ENCODE peak calls at places on chromosomes 1 and 21, in four cellular contexts. O, T, D and V are unnamed samples.

GRCh38 chr1:166884971-166885370 is 8.9 kb upstream of the TADA1 start:
- DNase-seq in O (no peak), T (no peak), D (no peak), V (no peak)

GRCh38 chr1:93178418-93178817 is 1.8 kb downstream of the TMED5 start:
- DNase-seq in O (peak; percentile 43), T (peak; percentile 41), D (no peak), V (no peak)

GRCh38 chr1:48217861-48218260 is 4.7 kb upstream of the SLC5A9 start:
- DNase-seq in O (no peak), T (no peak), D (no peak), V (no peak)

GRCh38 chr1:9466780-9467755 is 72.2 kb upstream of the SLC25A33 start:
- DNase-seq in O (no peak), T (no peak), D (no peak), V (peak; percentile 17)

GRCh38 chr1:205249651-205250050 is 21.9 kb downstream of the TMCC2 start:
- DNase-seq in O (no peak), T (no peak), D (no peak), V (no peak)

GRCh38 chr1:34398916-34399275 is 222.2 kb downstream of the C1orf94 start:
- DNase-seq in O (no peak), T (peak; percentile 11), D (no peak), V (no peak)

GRCh38 chr1:34612091-34612631 is 142.7 kb upstream of the GJB5 start:
- DNase-seq in O (no peak), T (no peak), D (no peak), V (no peak)

GRCh38 chr1:101316801-101317200 is 80.0 kb downstream of the S1PR1 start:
- DNase-seq in O (no peak), T (no peak), D (no peak), V (no peak)

GRCh38 chr1:39564340-39564739 is 12.2 kb downstream of the PABPC4 start:
- DNase-seq in O (no peak), T (no peak), D (no peak), V (no peak)

GRCh38 chr1:2228684-2229031 is 539 bp downstream of the SKI start:
- DNase-seq in O (no peak), T (peak; percentile 63), D (no peak), V (peak; percentile 23)

GRCh38 chr1:71809085-71809484 is 473.3 kb downstream of the NEGR1 start:
- DNase-seq in O (no peak), T (no peak), D (no peak), V (no peak)

GRCh38 chr1:23557471-23558124 is 1.7 kb downstream of the ID3 start:
- DNase-seq in O (no peak), T (no peak), D (no peak), V (no peak)

GRCh38 chr1:9111957-9112356 is 16.9 kb downstream of the GPR157 start:
- DNase-seq in O (peak; percentile 27), T (no peak), D (no peak), V (no peak)

GRCh38 chr1:63611231-63611630 is 18.0 kb downstream of the PGM1 start:
- DNase-seq in O (no peak), T (no peak), D (no peak), V (no peak)

GRCh38 chr1:75796376-75797272 is at the start of gene MSH4:
- DNase-seq in O (peak; percentile 33), T (peak; percentile 82), D (no peak), V (no peak)

GRCh38 chr1:240843798-240844197 is 231.8 kb upstream of the GREM2 start:
- DNase-seq in O (no peak), T (no peak), D (no peak), V (no peak)

GRCh38 chr1:66940968-66941367 is 16.2 kb downstream of the MIER1 start:
- DNase-seq in O (peak; percentile 46), T (no peak), D (no peak), V (no peak)

GRCh38 chr1:115189814-115190541 is 100.7 kb upstream of the TSPAN2 start:
- DNase-seq in O (no peak), T (no peak), D (no peak), V (peak; percentile 86)

GRCh38 chr1:93528416-93528815 is 80.5 kb downstream of the FNBP1L start:
- DNase-seq in O (no peak), T (no peak), D (no peak), V (no peak)

GRCh38 chr1:96634863-96635262 is 86.7 kb upstream of the PTBP2 start:
- DNase-seq in O (no peak), T (no peak), D (no peak), V (no peak)

GRCh38 chr1:246540738-246541491 is 25.1 kb downstream of the TFB2M start:
- DNase-seq in O (no peak), T (no peak), D (no peak), V (no peak)

GRCh38 chr1:246534114-246534513 is 27.0 kb upstream of the SMYD3 start:
- DNase-seq in O (no peak), T (no peak), D (no peak), V (no peak)

GRCh38 chr1:246533371-246533905 is 26.4 kb upstream of the SMYD3 start:
- DNase-seq in O (no peak), T (no peak), D (no peak), V (no peak)

GRCh38 chr1:246537441-246537840 is 28.6 kb downstream of the TFB2M start:
- DNase-seq in O (no peak), T (no peak), D (no peak), V (no peak)

GRCh38 chr1:246537887-246538286 is 28.2 kb downstream of the TFB2M start:
- DNase-seq in O (no peak), T (no peak), D (no peak), V (no peak)
- TF ChIP-seq CHD4 in O (no peak), T (no peak), D (no peak), V (no peak)

GRCh38 chr1:181588631-181589030 is 105.3 kb downstream of the CACNA1E start:
- DNase-seq in O (no peak), T (no peak), D (no peak), V (no peak)
- TF ChIP-seq RFX5 in O (no peak), T (no peak), D (no peak), V (no peak)

DNA sequence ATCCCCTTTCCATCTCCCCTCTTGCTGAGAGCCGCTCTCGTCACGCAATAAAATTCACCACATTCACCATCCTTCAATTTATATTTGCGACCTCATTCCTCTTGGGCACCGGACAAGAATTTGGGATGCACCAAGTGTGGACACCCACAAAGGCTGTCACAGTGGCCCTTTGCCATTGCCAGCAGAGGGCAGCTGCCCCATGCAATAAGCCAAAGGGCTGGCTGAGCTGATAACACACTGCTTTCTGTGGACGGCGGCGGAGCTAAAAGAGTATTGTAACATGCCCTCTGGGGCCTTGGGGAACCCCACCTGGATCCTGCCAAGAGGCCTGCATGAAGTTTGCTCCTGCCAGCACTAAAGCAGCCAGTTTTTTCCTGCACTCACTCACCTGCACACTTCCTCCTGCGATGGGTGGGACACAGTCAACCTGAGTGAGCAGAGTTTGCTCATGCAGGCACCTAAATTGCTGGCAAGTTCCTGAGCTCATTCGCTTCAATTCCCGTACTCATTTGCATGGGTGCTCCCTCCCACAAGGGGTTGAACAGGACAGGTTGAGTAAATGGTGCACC is 792.3 kb upstream of the ADAMTS5 start:
- DNase-seq in O (no peak), T (no peak), D (no peak), V (no peak)
- H3K27ac ChIP-seq in O (no peak overlapping the region), T (no peak overlapping the region), D (no peak overlapping the region), V (no peak overlapping the region)

GRCh38 chr1:43707191-43708005 is at the start of gene ST3GAL3:
- DNase-seq in O (peak; percentile 82), T (peak; percentile 98), D (peak; percentile 67), V (peak; percentile 86)

GRCh38 chr1:43705982-43706597 is 1.2 kb upstream of the ST3GAL3 start:
- DNase-seq in O (no peak), T (no peak), D (no peak), V (no peak)

GRCh38 chr1:43705334-43705733 is 2.0 kb upstream of the ST3GAL3 start:
- DNase-seq in O (no peak), T (no peak), D (no peak), V (no peak)

GRCh38 chr1:43708006-43708412 is 673 bp downstream of the ST3GAL3 start:
- DNase-seq in O (no peak), T (no peak), D (no peak), V (no peak)

DNA sequence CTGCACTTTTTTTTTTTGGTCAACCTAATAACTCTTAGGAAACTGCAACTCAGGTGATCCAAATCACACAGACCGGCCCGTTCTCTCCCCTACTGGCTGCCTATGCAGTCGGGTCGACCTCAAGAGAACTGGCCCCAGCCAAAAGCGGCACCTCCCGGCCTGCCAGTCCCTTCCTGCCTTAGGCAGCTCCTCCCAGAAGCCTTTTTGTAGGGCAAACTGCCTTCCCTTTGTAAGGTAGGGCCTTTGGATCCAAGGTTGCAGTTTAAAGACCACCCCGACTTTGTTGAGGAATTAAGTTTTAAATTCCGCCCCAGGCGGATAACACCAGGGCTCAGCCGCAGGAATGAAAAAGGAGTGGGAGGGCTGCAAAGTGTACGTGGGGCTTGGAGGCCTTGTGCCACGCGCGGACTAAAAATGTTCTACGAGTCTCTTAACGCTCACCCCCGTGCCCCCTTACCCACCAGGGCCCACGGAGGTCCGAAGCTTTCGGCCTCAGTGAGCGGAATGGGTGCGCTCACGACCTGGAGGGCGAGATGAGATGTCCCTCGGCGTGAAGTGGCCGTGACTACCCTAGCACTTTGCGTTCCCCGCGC is 642 bp upstream of the ST3GAL3 start:
- DNase-seq in O (peak; percentile 20), T (peak; percentile 50), D (no peak), V (peak; percentile 10)
- TF ChIP-seq CHD4 in O (no peak), T (no peak), D (no peak), V (no peak)

DNA sequence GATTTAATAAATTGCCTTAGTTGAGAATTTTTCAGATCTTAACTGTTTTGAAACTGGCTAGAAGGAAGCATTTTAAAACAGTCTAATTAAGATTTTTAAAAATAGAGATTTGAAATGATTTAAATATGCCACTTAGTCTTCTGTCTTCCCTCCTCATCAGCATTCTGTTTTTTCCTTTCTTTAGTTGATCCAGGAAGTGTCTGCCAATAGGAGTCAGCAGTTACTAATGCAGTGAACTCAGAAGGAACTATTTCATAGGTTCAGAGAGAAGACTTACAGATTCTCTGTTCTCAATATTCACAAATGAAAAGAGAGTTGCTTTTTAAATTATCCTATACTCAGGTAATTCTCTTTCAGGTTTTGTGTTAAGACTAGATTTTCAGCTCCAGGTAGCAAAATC is 84.5 kb downstream of the RPS6KC1 start:
- DNase-seq in O (no peak), T (no peak), D (no peak), V (no peak)
- TF ChIP-seq RFX5 in O (no peak), T (no peak), D (no peak), V (no peak)

DNA sequence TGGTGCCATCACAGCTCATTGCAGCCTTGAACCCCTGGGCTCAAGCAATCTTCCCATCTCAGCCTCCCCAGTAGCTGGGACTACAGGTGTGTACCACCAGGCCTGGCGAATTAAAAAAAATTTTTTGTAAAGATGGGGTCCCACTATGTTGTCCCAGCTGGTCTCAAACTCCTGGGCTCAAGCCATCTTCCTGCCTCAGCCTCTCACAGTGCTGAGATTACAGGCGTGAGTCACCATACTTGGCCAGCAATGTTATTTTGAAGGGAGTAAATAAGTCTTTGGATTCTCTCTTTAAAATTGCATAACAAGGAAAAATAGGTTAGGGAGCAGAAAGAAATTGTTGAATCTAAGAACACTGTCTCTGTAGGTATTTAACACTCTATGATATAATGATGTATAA is 111.3 kb downstream of the RPS6KC1 start:
- DNase-seq in O (no peak), T (no peak), D (no peak), V (no peak)
- H3K27ac ChIP-seq in O (no peak overlapping the region), T (no peak overlapping the region), D (no peak overlapping the region), V (no peak overlapping the region)

GRCh38 chr1:104190821-104191220 is 441.1 kb downstream of the AMY1C start:
- DNase-seq in O (no peak), T (no peak), D (no peak), V (no peak)
- TF ChIP-seq CHD4 in O (no peak), T (no peak), D (no peak), V (no peak)